ENCODE peak calls at places on chromosomes 12 and 14, in ten cellular contexts. K is epithelial cell of prostate; R is Calu3; E is HTR-8/SVneo; U is activated T-helper 1 cell treated with anti-CD3 and anti-CD28 coated beads, Interleukin-12 subunit alpha, Interleukin-12 subunit beta, Interleukin-2, Interleukin-4 antibody, amounts not matched to agents 30 ng/mL and 10 ng/mL and 1 ng/mL, durations not matched to agents 14 hours and 24 hours and 36 hours; I is left lobe of liver; O is memory B cell; C is natural killer cell treated with Interleukin-12 subunit alpha and Interleukin-12 subunit beta and Interleukin-15 and Interleukin-18, amount 100 ng/mL, for 72 hours; Q is HT1080; A is smooth muscle cell of the brain vasculature. V is an unnamed sample.

GRCh38 chr12:8629486-8630033 is 16.9 kb upstream of the AICDA start:
- DNase-seq in K (no peak), R (peak; percentile 22), E (no peak), U (no peak), I (no peak), O (no peak), C (no peak), Q (no peak), A (no peak), V (no peak)

GRCh38 chr12:66164349-66164821 is 5.4 kb downstream of the TMBIM4 start:
- DNase-seq in K (no peak), R (no peak), E (no peak), U (no peak), I (no peak), O (no peak), C (no peak), Q (no peak), A (no peak), V (no peak)

GRCh38 chr12:117261267-117261666 is 71.0 kb upstream of the FBXO21 start:
- DNase-seq in K (peak; percentile 94), R (no peak), E (peak; percentile 18), U (no peak), I (no peak), O (no peak), C (no peak), Q (peak; percentile 92), A (no peak), V (no peak)

GRCh38 chr12:62613092-62613491 is 146.5 kb downstream of the MON2 start:
- DNase-seq in K (no peak), R (no peak), E (no peak), U (no peak), I (no peak), O (no peak), C (no peak), Q (no peak), A (no peak), V (no peak)

GRCh38 chr14:77151245-77151644 is 9.7 kb upstream of the ZDHHC22 start:
- DNase-seq in K (no peak), R (peak; percentile 56), E (peak; percentile 52), U (no peak), I (peak; percentile 27), O (no peak), C (no peak), Q (no peak), A (no peak), V (peak; percentile 67)

GRCh38 chr14:66974397-66975025 is 214.7 kb upstream of the GARIN2 start:
- DNase-seq in K (peak; percentile 22), R (no peak), E (peak; percentile 91), U (no peak), I (no peak), O (no peak), C (no peak), Q (peak; percentile 31), A (no peak), V (no peak)

GRCh38 chr14:33899723-33900341 is 51.0 kb downstream of the EGLN3 start:
- DNase-seq in K (no peak), R (no peak), E (no peak), U (no peak), I (no peak), O (no peak), C (no peak), Q (no peak), A (no peak), V (no peak)

GRCh38 chr14:51824191-51824590 is 36.2 kb upstream of the GNG2 start:
- DNase-seq in K (no peak), R (no peak), E (no peak), U (no peak), I (no peak), O (no peak), C (no peak), Q (no peak), A (no peak), V (no peak)

GRCh38 chr12:75960086-75960910 is 71.3 kb downstream of the PHLDA1 start:
- DNase-seq in K (no peak), R (peak; percentile 79), E (no peak), U (no peak), I (no peak), O (no peak), C (no peak), Q (no peak), A (no peak), V (no peak)